ENCODE peak calls at places on chromosomes 5 and 9, in four cellular contexts. B, L, R and M are unnamed samples.

GRCh38 chr5:137016783-137017324 is 482.3 kb downstream of the SPOCK1 start:
- DNase-seq in B (no peak), L (peak; percentile 21), R (no peak), M (no peak)

GRCh38 chr9:129383005-129383414 is 204.9 kb upstream of the IER5L start:
- DNase-seq in B (no peak), L (peak; percentile 97), R (peak; percentile 44), M (peak; percentile 62)

GRCh38 chr9:117232991-117233390 is 181.9 kb downstream of the ASTN2 start:
- DNase-seq in B (no peak), L (no peak), R (no peak), M (no peak)

GRCh38 chr5:131654309-131654708 is 19.3 kb upstream of the RAPGEF6 start:
- DNase-seq in B (no peak), L (peak; percentile 17), R (no peak), M (no peak)

GRCh38 chr9:17930091-17930490 is 351.2 kb downstream of the SH3GL2 start:
- DNase-seq in B (no peak), L (peak; percentile 76), R (no peak), M (no peak)

GRCh38 chr5:537098-537497 is 12.8 kb upstream of the SLC9A3 start:
- DNase-seq in B (no peak), L (no peak), R (no peak), M (no peak)

GRCh38 chr5:53167836-53168235 is 58.3 kb upstream of the MOCS2 start:
- DNase-seq in B (no peak), L (no peak), R (no peak), M (peak; percentile 48)

GRCh38 chr5:159106569-159107282 is 7.0 kb upstream of the EBF1 start:
- DNase-seq in B (peak; percentile 75), L (peak; percentile 86), R (peak; percentile 77), M (peak; percentile 73)

GRCh38 chr9:124527781-124528180 is 20.6 kb upstream of the NR5A1 start:
- DNase-seq in B (no peak), L (no peak), R (no peak), M (no peak)

GRCh38 chr9:77028478-77028877 is 9.0 kb downstream of the FOXB2 start:
- DNase-seq in B (no peak), L (no peak), R (no peak), M (no peak)

GRCh38 chr9:95193067-95193466 is 124.4 kb downstream of the FANCC start:
- DNase-seq in B (no peak), L (peak; percentile 7), R (no peak), M (no peak)

GRCh38 chr5:149452007-149452664 is 73.0 kb upstream of the IL17B start:
- DNase-seq in B (no peak), L (no peak), R (peak; percentile 51), M (peak; percentile 79)

GRCh38 chr9:90020277-90020871 is 415.6 kb downstream of the GADD45G start:
- DNase-seq in B (no peak), L (no peak), R (no peak), M (no peak)

GRCh38 chr5:58263291-58263690 is 196.6 kb downstream of the PLK2 start:
- DNase-seq in B (no peak), L (no peak), R (no peak), M (no peak)

GRCh38 chr5:124963236-124963929 is 216.9 kb upstream of the ZNF608 start:
- DNase-seq in B (no peak), L (no peak), R (peak; percentile 32), M (no peak)

GRCh38 chr9:121509175-121509574 is 9.5 kb upstream of the GGTA1 start:
- DNase-seq in B (no peak), L (no peak), R (no peak), M (no peak)

GRCh38 chr5:170139786-170140335 is 34.2 kb downstream of the FOXI1 start:
- DNase-seq in B (no peak), L (no peak), R (no peak), M (no peak)

GRCh38 chr5:179413711-179414458 is 68.6 kb upstream of the ADAMTS2 start:
- DNase-seq in B (no peak), L (no peak), R (no peak), M (no peak)

GRCh38 chr9:88196456-88196855 is 58.2 kb upstream of the SPATA31C2 start:
- DNase-seq in B (no peak), L (no peak), R (no peak), M (no peak)

GRCh38 chr5:43231977-43232376 is 40.0 kb downstream of the NIM1K start:
- DNase-seq in B (no peak), L (peak; percentile 68), R (no peak), M (no peak)

GRCh38 chr5:140986117-140986521 is 19.8 kb downstream of the PCDHAC2 start:
- DNase-seq in B (no peak), L (no peak), R (no peak), M (no peak)

GRCh38 chr9:114643001-114643400 is 14.6 kb downstream of the TEX53 start:
- DNase-seq in B (no peak), L (no peak), R (no peak), M (no peak)

GRCh38 chr5:132876020-132876759 is 2.7 kb downstream of the LEAP2 start:
- DNase-seq in B (no peak), L (no peak), R (no peak), M (no peak)

GRCh38 chr5:1363581-1363980 is 18.7 kb upstream of the CLPTM1L start:
- DNase-seq in B (no peak), L (no peak), R (no peak), M (no peak)

GRCh38 chr5:171764265-171764664 is 21.4 kb upstream of the SMIM23 start:
- DNase-seq in B (no peak), L (no peak), R (no peak), M (no peak)

GRCh38 chr5:35622974-35623373 is 5.3 kb downstream of the SPEF2 start:
- DNase-seq in B (no peak), L (no peak), R (no peak), M (no peak)

GRCh38 chr9:112750767-112751058 is 153 bp downstream of the SNX30 start:
- DNase-seq in B (no peak), L (no peak), R (no peak), M (no peak)